ENCODE peak calls at places on chromosomes 11 and 22, in six cellular contexts. One of them, this sample, is unnamed.

GRCh38 chr11:59615132-59615636 is 390 bp downstream of the OSBP start:
- DNase-seq in SK-N-SH: no peak
- DNase-seq in GM12878: no peak
- DNase-seq in H1: peak
- DNase-seq in HL-60: peak
- DNase-seq in K562: peak
- DNase-seq in this sample: peak

GRCh38 chr11:117328414-117329010 is 858 bp downstream of the CEP164 start:
- DNase-seq in K562: peak
- DNase-seq in SK-N-SH: peak
- DNase-seq in GM12878: no peak
- DNase-seq in H1: no peak
- DNase-seq in HL-60: peak
- DNase-seq in this sample: no peak

GRCh38 chr22:26416670-26417270 is 12.3 kb upstream of the ASPHD2 start:
- DNase-seq in GM12878: no peak
- DNase-seq in K562: no peak
- DNase-seq in H1: peak
- DNase-seq in SK-N-SH: no peak
- DNase-seq in HL-60: no peak
- DNase-seq in this sample: no peak

GRCh38 chr22:37235897-37236607 is 8.0 kb downstream of the RAC2 start:
- DNase-seq in GM12878: no peak
- DNase-seq in SK-N-SH: no peak
- DNase-seq in H1: no peak
- DNase-seq in HL-60: peak
- DNase-seq in K562: no peak
- DNase-seq in this sample: no peak

GRCh38 chr22:46220921-46221320 is 29.2 kb downstream of the CDPF1 start:
- DNase-seq in GM12878: peak
- DNase-seq in SK-N-SH: no peak
- DNase-seq in H1: no peak
- DNase-seq in K562: no peak
- DNase-seq in HL-60: no peak
- DNase-seq in this sample: no peak

GRCh38 chr22:37502342-37503182 is 16.4 kb upstream of the MFNG start:
- DNase-seq in H1: no peak
- DNase-seq in K562: no peak
- DNase-seq in GM12878: no peak
- DNase-seq in SK-N-SH: no peak
- DNase-seq in HL-60: peak
- DNase-seq in this sample: peak

GRCh38 chr11:64466115-64466718 is 107.3 kb downstream of the RPS6KA4 start:
- DNase-seq in GM12878: no peak
- DNase-seq in K562: no peak
- DNase-seq in SK-N-SH: no peak
- DNase-seq in HL-60: no peak
- DNase-seq in H1: no peak
- DNase-seq in this sample: no peak

GRCh38 chr22:49033616-49034015 is 794.1 kb downstream of the BRD1 start:
- DNase-seq in HL-60: no peak
- DNase-seq in H1: no peak
- DNase-seq in GM12878: no peak
- DNase-seq in K562: no peak
- DNase-seq in SK-N-SH: no peak
- DNase-seq in this sample: no peak

GRCh38 chr22:29043906-29044575 is 17.6 kb downstream of the C22orf31 start:
- DNase-seq in GM12878: no peak
- DNase-seq in H1: no peak
- DNase-seq in K562: no peak
- DNase-seq in SK-N-SH: no peak
- DNase-seq in HL-60: no peak
- DNase-seq in this sample: no peak

GRCh38 chr11:44977493-44977984 is 26.9 kb upstream of the TP53I11 start:
- DNase-seq in SK-N-SH: peak
- DNase-seq in HL-60: peak
- DNase-seq in H1: no peak
- DNase-seq in K562: no peak
- DNase-seq in GM12878: no peak
- DNase-seq in this sample: no peak

GRCh38 chr11:122727101-122727929 is 71.8 kb downstream of the UBASH3B start:
- DNase-seq in SK-N-SH: peak
- DNase-seq in HL-60: no peak
- DNase-seq in GM12878: no peak
- DNase-seq in K562: no peak
- DNase-seq in H1: no peak
- DNase-seq in this sample: no peak

GRCh38 chr11:34667810-34668582 is 47.1 kb downstream of the EHF start:
- DNase-seq in SK-N-SH: no peak
- DNase-seq in GM12878: no peak
- DNase-seq in K562: no peak
- DNase-seq in H1: no peak
- DNase-seq in HL-60: no peak
- DNase-seq in this sample: peak

DNA sequence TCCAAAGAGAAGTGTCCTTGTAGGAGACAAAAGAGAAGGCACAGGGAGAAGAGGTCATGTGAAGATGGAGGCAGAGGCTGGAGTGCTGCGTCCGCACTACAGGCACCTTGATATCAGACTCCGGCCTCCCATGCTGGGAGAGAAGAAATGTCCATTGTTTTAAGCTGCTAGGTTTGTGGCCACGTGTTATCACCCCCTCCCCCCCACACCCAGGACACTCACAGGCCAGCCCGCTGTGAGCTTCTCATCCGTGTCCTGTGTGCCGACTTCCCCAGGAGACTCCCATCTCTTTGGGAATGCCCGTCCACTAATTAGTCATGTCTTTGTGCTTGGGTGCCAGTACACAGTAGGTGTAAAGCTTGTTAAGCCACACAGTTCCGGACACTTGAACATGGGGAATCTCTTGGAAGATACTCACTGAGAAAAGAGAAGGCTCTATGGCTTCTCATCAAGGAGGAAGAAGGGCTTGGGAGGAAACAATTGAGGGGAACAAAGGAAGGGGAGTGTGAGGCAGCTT is 1234.7 kb downstream of the TBC1D22A start:
- DNase-seq in HL-60: no peak
- DNase-seq in H1: no peak
- DNase-seq in SK-N-SH: no peak
- DNase-seq in K562: no peak
- DNase-seq in GM12878: no peak
- DNase-seq in this sample: no peak
- TF ChIP-seq GABPA in HL-60: no peak
- TF ChIP-seq GABPA in H1: no peak
- TF ChIP-seq GABPA in SK-N-SH: no peak
- TF ChIP-seq GABPA in K562: no peak
- TF ChIP-seq GABPA in GM12878: no peak
- TF ChIP-seq GABPA in this sample: no peak

DNA sequence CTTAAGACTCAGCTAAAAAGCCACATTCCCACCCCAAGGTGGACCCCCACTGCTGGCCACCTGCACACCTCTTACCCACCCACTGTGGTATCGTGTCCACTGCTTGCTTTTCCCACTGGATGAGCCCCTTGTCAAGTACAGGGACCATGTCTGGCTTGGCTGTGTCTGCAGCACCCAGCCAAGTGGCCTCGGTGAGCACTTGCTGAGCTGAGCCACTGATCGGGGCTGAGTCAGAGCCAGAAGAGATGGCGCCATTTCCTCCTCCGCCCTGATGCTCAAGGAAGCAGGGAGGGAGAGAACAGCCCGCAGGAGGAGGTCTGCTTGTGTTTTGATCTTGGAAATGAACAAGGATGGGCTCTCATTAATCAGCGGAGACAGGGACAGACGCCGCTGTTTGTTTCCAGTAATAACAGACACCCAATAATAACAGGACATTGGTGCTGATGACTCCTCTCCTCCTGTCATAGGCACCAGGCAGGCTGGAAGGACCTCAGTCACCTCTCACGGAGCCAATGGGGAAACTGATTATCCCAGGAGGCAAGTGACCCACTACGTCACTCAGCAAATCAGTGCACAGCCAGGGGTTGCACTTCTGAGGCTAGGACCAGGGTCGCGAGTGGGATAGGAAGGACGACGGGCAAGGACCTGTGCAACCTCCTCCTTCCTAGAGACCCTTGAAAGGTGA is 85.2 kb upstream of the RTL6 start:
- DNase-seq in H1: no peak
- DNase-seq in K562: no peak
- DNase-seq in SK-N-SH: no peak
- DNase-seq in HL-60: no peak
- DNase-seq in GM12878: no peak
- DNase-seq in this sample: no peak
- TF ChIP-seq GABPA in H1: no peak
- TF ChIP-seq GABPA in K562: no peak
- TF ChIP-seq GABPA in SK-N-SH: no peak
- TF ChIP-seq GABPA in HL-60: no peak
- TF ChIP-seq GABPA in GM12878: no peak
- TF ChIP-seq GABPA in this sample: no peak

GRCh38 chr11:74925281-74925680 is 23.6 kb downstream of the XRRA1 start:
- DNase-seq in K562: no peak
- DNase-seq in HL-60: no peak
- DNase-seq in SK-N-SH: no peak
- DNase-seq in GM12878: no peak
- DNase-seq in H1: no peak
- DNase-seq in this sample: no peak
- TF ChIP-seq GABPA in K562: no peak
- TF ChIP-seq GABPA in HL-60: no peak
- TF ChIP-seq GABPA in SK-N-SH: no peak
- TF ChIP-seq GABPA in GM12878: no peak
- TF ChIP-seq GABPA in H1: no peak
- TF ChIP-seq GABPA in this sample: no peak

DNA sequence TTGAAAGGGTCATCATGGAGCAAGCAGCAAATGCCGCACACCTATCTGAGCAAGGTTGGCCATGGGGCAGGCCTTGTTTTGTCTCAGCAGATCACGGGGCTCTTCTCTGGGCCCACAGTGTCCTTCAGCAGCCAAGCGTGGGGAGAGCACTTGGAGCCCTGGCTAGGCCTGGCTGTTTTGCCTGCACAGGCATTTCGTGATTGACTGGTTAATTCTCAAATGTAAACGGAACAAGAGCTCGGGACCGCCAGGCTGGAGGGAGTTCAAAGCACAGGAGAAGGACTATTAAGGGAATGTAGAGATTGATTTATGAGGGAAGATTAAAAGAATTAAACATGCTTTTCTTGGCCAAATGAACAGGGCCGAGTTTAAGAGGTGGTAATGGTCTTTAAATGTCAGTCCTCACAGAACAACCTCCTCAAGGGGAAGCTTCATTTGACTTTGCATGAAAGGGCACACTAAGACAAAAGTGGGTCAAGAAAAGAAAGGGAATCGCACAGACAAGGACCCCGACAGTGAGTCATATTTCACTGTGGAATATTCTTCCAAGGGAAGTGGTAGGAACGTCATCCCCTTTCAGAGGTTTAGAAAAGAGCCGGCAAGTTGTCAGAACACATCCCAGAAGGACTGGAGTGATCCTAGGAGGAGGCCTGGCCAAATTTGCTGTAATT is 20.7 kb downstream of the SPON1 start:
- DNase-seq in K562: no peak
- DNase-seq in SK-N-SH: no peak
- DNase-seq in H1: no peak
- DNase-seq in HL-60: no peak
- DNase-seq in GM12878: no peak
- DNase-seq in this sample: no peak
- TF ChIP-seq GABPA in K562: no peak
- TF ChIP-seq GABPA in SK-N-SH: no peak
- TF ChIP-seq GABPA in H1: no peak
- TF ChIP-seq GABPA in HL-60: no peak
- TF ChIP-seq GABPA in GM12878: no peak
- TF ChIP-seq GABPA in this sample: no peak

DNA sequence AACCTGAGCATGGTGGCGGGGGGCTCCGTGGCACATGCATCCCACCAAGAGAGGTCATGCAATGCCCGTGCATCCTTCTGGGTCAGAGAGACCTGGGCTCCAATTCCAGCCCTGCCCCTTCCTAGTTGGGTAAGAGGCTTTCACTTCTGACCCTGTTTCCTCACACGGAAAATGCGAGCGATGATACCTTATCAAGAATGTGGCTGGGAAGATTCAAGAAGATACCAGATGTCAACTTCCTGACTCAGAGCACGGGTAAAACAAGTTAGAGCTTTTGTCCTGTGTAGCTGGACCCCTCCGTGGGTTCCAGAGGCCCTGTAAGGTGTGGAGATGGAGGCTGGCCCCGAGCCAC is 8.7 kb upstream of the DGKZ start:
- DNase-seq in SK-N-SH: no peak
- DNase-seq in H1: no peak
- DNase-seq in GM12878: no peak
- DNase-seq in HL-60: no peak
- DNase-seq in K562: no peak
- DNase-seq in this sample: no peak
- TF ChIP-seq GABPA in SK-N-SH: no peak
- TF ChIP-seq GABPA in H1: no peak
- TF ChIP-seq GABPA in GM12878: no peak
- TF ChIP-seq GABPA in HL-60: no peak
- TF ChIP-seq GABPA in K562: no peak
- TF ChIP-seq GABPA in this sample: no peak